ENCODE peak calls at places on chromosomes 1 and 21, in seven cellular contexts. W is testis, F is tibial nerve, S is H1, Q is ovary, Z is left lung, H is IMR-90. J is an unnamed sample.

GRCh38 chr1:178500936-178501554 is 4.3 kb upstream of the CLEC20A start:
- DNase-seq in W (peak; percentile 8), F (no peak), S (no peak), Q (no peak), Z (no peak), H (no peak), J (no peak)

GRCh38 chr1:14939527-14940284 is 213.8 kb upstream of the TMEM51 start:
- DNase-seq in W (no peak), F (no peak), S (no peak), Q (no peak), Z (no peak), H (peak; percentile 81), J (no peak)

GRCh38 chr1:51058863-51059262 is 43.2 kb upstream of the C1orf185 start:
- DNase-seq in W (no peak), F (no peak), S (no peak), Q (no peak), Z (no peak), H (peak; percentile 37), J (no peak)

GRCh38 chr1:160858127-160858909 is 4.4 kb downstream of the CD244 start:
- DNase-seq in W (no peak), F (no peak), S (no peak), Q (no peak), Z (no peak), H (no peak), J (no peak)

GRCh38 chr1:47181955-47182680 is 7.7 kb downstream of the PDZK1IP1 start:
- DNase-seq in W (no peak), F (no peak), S (no peak), Q (no peak), Z (no peak), H (peak; percentile 33), J (no peak)

GRCh38 chr1:77796695-77797405 is 17.4 kb downstream of the MIGA1 start:
- DNase-seq in W (no peak), F (peak; percentile 18), S (no peak), Q (no peak), Z (no peak), H (no peak), J (no peak)

GRCh38 chr21:29645666-29646553 is 293.9 kb downstream of the GRIK1 start:
- DNase-seq in W (no peak), F (no peak), S (no peak), Q (no peak), Z (no peak), H (no peak), J (no peak)

GRCh38 chr1:200794506-200795065 is 55.9 kb downstream of the CAMSAP2 start:
- DNase-seq in W (no peak), F (no peak), S (no peak), Q (no peak), Z (no peak), H (peak; percentile 39), J (no peak)

GRCh38 chr1:2527553-2527860 is 1.1 kb upstream of the PANK4 start:
- DNase-seq in W (no peak), F (no peak), S (no peak), Q (no peak), Z (no peak), H (no peak), J (no peak)

GRCh38 chr1:87392241-87393192 is 63.8 kb downstream of the LMO4 start:
- DNase-seq in W (no peak), F (no peak), S (no peak), Q (no peak), Z (no peak), H (peak; percentile 68), J (no peak)

GRCh38 chr1:27589841-27590426 is 14.0 kb downstream of the AHDC1 start:
- DNase-seq in W (no peak), F (no peak), S (no peak), Q (peak; percentile 75), Z (no peak), H (peak; percentile 54), J (no peak)

GRCh38 chr1:248844526-248844925 is 6.5 kb downstream of the ZNF672 start:
- DNase-seq in W (peak; percentile 6), F (no peak), S (no peak), Q (no peak), Z (no peak), H (no peak), J (no peak)

GRCh38 chr1:206037521-206037920 is 13.8 kb upstream of the CTSE start:
- DNase-seq in W (no peak), F (no peak), S (peak; percentile 22), Q (no peak), Z (no peak), H (no peak), J (no peak)
- H3K27ac ChIP-seq in W (no peak overlapping the region), F (no peak overlapping the region), S (no peak overlapping the region), Q (no peak overlapping the region), Z (no peak overlapping the region), H (no peak overlapping the region), J (no peak overlapping the region)

DNA sequence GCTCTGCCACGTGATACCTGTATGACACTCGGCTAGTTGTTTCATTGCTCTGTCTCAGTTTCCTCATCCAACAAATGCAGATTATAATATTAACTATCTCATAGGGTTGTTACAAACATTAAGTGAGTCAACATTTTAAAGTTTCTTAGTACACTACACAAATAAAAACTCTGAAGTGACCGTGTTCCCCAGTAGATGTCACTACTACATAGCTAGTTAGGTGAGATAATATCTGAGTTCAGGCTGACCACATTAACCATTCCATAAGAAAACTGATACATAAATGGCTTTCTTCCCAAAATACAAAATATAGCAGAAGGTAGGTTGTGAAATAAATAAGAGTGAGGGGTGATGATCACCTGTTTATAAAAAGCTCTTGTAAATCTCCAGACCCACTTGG is 214.1 kb downstream of the NUF2 start:
- DNase-seq in W (no peak), F (no peak), S (no peak), Q (no peak), Z (no peak), H (peak; percentile 5), J (no peak)
- TF ChIP-seq CTCF in W (no peak), F (no peak), S (no peak), Q (no peak), Z (no peak), H (peak; percentile 28), J (no peak)

GRCh38 chr1:23394664-23395063 is 25.0 kb upstream of the ZNF436 start:
- DNase-seq in W (peak; percentile 89), F (peak; percentile 47), S (peak; percentile 51), Q (peak; percentile 89), Z (no peak), H (peak; percentile 69), J (no peak)
- H3K27ac ChIP-seq in W (peak overlapping the region; percentile 84), F (peak overlapping the region; percentile 90), S (no peak overlapping the region), Q (peak overlapping the region; percentile 35), Z (peak overlapping the region; percentile 70), H (peak overlapping the region; percentile 68), J (no peak overlapping the region)

DNA sequence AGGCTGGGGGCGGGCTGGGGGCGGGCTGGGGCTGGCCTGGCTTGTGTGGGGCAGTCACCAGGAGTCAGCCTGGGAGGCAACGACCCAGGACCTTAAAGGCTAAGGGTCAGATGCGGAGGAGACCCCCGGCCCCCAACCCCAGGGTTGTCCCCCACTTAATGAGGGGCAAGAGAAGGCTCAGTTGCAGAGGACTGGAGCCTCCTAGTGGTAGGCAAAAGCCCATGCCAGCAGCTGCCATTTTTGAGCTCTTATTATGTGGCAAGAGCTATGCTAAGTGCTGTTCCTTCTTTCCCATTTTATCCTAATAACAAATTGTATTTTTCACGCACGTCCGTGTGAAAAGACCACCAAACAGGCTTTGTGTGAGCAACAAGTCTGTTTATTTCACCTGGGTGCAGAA is 8.0 kb downstream of the KIAA1614 start:
- DNase-seq in W (no peak), F (no peak), S (no peak), Q (no peak), Z (no peak), H (no peak), J (no peak)
- TF ChIP-seq CTCF in W (no peak), F (no peak), S (peak; percentile 48), Q (no peak), Z (no peak), H (peak; percentile 21), J (no peak)

DNA sequence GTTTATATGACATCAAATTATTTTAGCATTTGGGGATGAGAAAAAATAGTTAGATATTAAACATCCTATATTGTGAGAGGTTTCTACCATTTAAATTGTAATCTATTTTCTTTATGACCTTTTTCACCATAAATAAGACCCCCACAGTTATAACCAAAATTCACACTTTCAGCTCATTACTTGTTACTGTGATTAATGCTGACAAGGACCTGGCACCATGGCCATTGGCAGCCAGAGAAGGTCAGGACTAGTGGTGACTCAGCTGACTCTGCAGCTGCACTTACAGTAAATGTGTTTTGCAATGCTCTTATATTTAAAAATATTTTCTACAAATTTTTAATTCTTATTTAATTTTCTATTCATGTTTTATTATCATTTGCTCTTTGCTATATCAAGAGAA is 133.3 kb upstream of the C1orf105 start:
- DNase-seq in W (peak; percentile 72), F (peak; percentile 35), S (no peak), Q (peak; percentile 76), Z (no peak), H (peak; percentile 73), J (no peak)
- H3K27ac ChIP-seq in W (no peak overlapping the region), F (peak overlapping the region; percentile 77), S (no peak overlapping the region), Q (no peak overlapping the region), Z (no peak overlapping the region), H (no peak overlapping the region), J (no peak overlapping the region)

DNA sequence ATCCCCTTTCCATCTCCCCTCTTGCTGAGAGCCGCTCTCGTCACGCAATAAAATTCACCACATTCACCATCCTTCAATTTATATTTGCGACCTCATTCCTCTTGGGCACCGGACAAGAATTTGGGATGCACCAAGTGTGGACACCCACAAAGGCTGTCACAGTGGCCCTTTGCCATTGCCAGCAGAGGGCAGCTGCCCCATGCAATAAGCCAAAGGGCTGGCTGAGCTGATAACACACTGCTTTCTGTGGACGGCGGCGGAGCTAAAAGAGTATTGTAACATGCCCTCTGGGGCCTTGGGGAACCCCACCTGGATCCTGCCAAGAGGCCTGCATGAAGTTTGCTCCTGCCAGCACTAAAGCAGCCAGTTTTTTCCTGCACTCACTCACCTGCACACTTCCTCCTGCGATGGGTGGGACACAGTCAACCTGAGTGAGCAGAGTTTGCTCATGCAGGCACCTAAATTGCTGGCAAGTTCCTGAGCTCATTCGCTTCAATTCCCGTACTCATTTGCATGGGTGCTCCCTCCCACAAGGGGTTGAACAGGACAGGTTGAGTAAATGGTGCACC is 792.3 kb upstream of the ADAMTS5 start:
- DNase-seq in W (peak; percentile 38), F (no peak), S (peak; percentile 55), Q (no peak), Z (peak; percentile 60), H (no peak), J (no peak)
- TF ChIP-seq CTCF in W (no peak), F (no peak), S (peak; percentile 74), Q (no peak), Z (no peak), H (peak; percentile 20), J (no peak)

DNA sequence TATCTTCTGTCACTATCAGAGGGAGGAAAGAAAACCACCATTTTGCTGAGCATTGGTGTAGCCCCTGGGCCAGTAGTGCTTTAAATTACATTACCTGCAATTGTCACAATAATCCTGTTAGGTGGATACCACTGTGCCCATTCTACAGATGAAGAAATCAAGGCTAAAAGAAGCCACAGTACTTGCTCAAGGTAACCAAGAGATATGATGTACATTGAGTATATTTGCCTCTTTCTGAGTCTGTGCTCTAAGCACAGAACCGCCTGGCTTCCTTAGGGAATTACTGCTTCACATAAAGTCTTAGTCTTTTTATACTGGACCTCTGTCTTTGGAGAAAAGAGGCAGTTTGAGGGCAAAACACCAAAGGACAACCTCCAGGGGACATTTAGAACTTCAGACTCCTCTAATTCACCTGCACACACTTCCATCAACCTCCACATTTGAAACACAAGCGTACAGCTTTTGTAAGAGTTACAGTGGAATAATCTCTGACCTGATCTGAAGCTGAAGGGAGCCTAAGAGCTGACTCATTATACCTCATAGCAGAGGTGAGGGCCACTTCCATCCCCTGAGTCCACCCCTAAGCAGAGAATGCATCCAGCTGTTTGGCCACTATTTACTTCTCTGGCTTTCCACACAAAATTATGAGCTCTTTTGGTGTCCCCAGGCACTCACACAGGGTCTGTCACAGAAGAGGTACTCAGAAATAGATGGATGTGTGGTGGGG is 61.8 kb downstream of the PLPP3 start:
- DNase-seq in W (no peak), F (no peak), S (no peak), Q (no peak), Z (no peak), H (no peak), J (no peak)
- H3K27ac ChIP-seq in W (no peak overlapping the region), F (peak overlapping the region; percentile 20), S (peak overlapping the region; percentile 15), Q (no peak overlapping the region), Z (peak overlapping the region; percentile 84), H (no peak overlapping the region), J (no peak overlapping the region)

J was measured in CD8-positive, alpha-beta T cell.